ENCODE peak calls at places on chromosomes 16 and 17, in ten cellular contexts. R, Q, N, F, P, E, X, B, W and L are unnamed samples.
A peak's percentile ranks its signal among the peaks of the same experiment; 100 is the strongest.

GRCh38 chr17:44360826-44361225 is 2.8 kb downstream of the FAM171A2 start:
- DNase-seq in X (peak; percentile 58), N (peak; percentile 69), W (no peak), B (no peak), Q (no peak), E (no peak), R (no peak), P (no peak), F (no peak), L (no peak)

GRCh38 chr17:49414271-49414621 is 436 bp downstream of the PHB1 start:
- DNase-seq in F (no peak), N (no peak), X (peak; percentile 35), W (no peak), Q (peak; percentile 25), R (no peak), B (no peak), P (no peak), E (no peak), L (no peak)

GRCh38 chr17:38967290-38967738 is at the start of gene FBXO47:
- DNase-seq in R (peak; percentile 87), N (peak; percentile 100), E (peak; percentile 80), W (peak; percentile 95), X (peak; percentile 15), B (peak; percentile 95), Q (peak; percentile 86), F (peak; percentile 93), P (no peak), L (peak; percentile 97)

GRCh38 chr17:37284198-37284597 is 91.6 kb upstream of the C17orf78 start:
- DNase-seq in R (no peak), P (no peak), N (no peak), F (no peak), B (no peak), Q (no peak), X (no peak), W (no peak), E (no peak), L (no peak)

GRCh38 chr17:20008242-20009051 is 712 bp upstream of the SPECC1 start:
- DNase-seq in R (no peak), E (no peak), F (no peak), N (peak; percentile 73), X (peak; percentile 50), Q (peak; percentile 28), W (no peak), P (no peak), B (peak; percentile 86), L (no peak)

GRCh38 chr17:12068946-12069345 is 48.3 kb downstream of the MAP2K4 start:
- DNase-seq in W (no peak), R (no peak), X (no peak), F (no peak), B (no peak), E (no peak), Q (no peak), P (no peak), N (no peak), L (no peak)

GRCh38 chr16:51151435-51151950 is 423 bp upstream of the SALL1 start:
- DNase-seq in P (no peak), E (no peak), B (no peak), Q (peak; percentile 23), F (no peak), X (no peak), N (peak; percentile 92), W (no peak), R (no peak), L (no peak)

GRCh38 chr17:78241277-78242023 is 10.0 kb downstream of the TMEM235 start:
- DNase-seq in E (no peak), N (peak; percentile 73), Q (no peak), R (no peak), B (no peak), W (no peak), X (peak; percentile 86), P (peak; percentile 90), F (peak; percentile 19), L (no peak)

GRCh38 chr16:56463153-56463552 is 11.8 kb downstream of the OGFOD1 start:
- DNase-seq in R (no peak), X (no peak), W (no peak), E (no peak), Q (no peak), B (no peak), F (no peak), N (no peak), P (no peak), L (no peak)

GRCh38 chr17:38568845-38569510 is 36.8 kb downstream of the SRCIN1 start:
- DNase-seq in F (no peak), X (no peak), Q (no peak), R (no peak), P (no peak), W (no peak), E (no peak), B (no peak), N (no peak), L (no peak)

GRCh38 chr16:86777098-86777946 is 199.0 kb downstream of the FOXL1 start:
- DNase-seq in W (no peak), N (no peak), E (no peak), P (no peak), X (no peak), F (no peak), R (no peak), B (no peak), Q (no peak), L (peak; percentile 40)

GRCh38 chr17:3528604-3529511 is 28.8 kb downstream of the TRPV3 start:
- DNase-seq in X (no peak), P (no peak), Q (no peak), N (no peak), E (no peak), F (no peak), R (no peak), W (no peak), B (peak; percentile 43), L (peak; percentile 46)

GRCh38 chr17:70791748-70792443 is 622.6 kb downstream of the KCNJ2 start:
- DNase-seq in R (no peak), W (no peak), X (no peak), F (no peak), E (no peak), B (no peak), P (no peak), Q (no peak), N (peak; percentile 16), L (no peak)

GRCh38 chr17:42067371-42068180 is 17.2 kb upstream of the C17orf113 start:
- DNase-seq in N (peak; percentile 87), E (peak; percentile 65), Q (peak; percentile 77), X (peak; percentile 77), P (no peak), F (peak; percentile 57), R (peak; percentile 61), B (peak; percentile 88), W (peak; percentile 57), L (peak; percentile 75)

GRCh38 chr16:81752225-81752875 is 26.7 kb upstream of the PLCG2 start:
- DNase-seq in B (peak; percentile 95), R (no peak), X (peak; percentile 59), Q (peak; percentile 73), N (peak; percentile 20), F (no peak), E (no peak), W (peak; percentile 85), P (no peak), L (peak; percentile 80)
- H3K4me3 ChIP-seq in B (no peak overlapping the region), R (no peak overlapping the region), X (no peak overlapping the region), Q (no peak overlapping the region), N (no peak overlapping the region), F (no peak overlapping the region), E (no peak overlapping the region), W (no peak overlapping the region), P (no peak overlapping the region), L (no peak overlapping the region)

DNA sequence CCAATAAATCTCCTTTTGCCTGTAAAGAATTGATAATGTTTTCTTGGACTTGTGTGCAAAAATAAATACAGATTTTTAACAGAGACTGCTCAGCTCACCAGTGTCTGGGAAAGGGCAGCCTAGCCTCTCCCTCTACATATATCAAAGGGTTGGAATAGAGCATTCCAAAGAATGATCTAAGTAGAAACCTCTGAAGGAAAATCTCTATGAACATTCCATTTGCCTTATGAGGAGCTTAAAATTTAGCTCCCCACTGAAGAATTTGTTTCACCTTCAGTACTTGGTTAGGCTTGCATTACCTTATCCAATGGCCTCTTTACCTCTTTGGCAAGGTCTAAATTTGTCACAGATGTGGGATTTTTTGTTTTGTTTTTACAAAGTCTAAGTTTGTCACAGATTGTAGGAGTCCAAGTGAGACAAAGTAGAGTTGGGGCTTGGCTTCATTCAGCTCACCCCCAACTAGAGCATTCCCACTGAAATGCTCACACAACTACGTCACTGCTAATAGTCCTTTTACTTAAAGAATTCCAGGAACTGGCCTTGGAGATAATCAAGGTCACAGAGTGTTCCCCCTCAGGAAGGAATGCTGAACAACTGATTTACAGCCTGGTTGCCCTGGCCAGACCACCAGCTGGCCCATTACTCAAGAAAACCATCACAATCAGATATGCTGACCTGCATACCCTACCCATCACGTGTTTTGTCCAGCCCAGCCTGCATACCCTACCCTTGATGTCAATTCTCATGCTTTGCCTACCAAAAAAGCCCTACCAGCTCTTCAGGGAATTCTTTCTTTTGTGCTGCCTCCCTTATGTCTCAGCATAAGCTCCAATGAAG is 26.6 kb upstream of the PPM1D start:
- DNase-seq in R (no peak), N (peak; percentile 60), F (peak; percentile 98), Q (no peak), P (no peak), W (no peak), B (no peak), X (no peak), E (no peak), L (peak; percentile 37)
- TF ChIP-seq POLR2AphosphoS5 in R (no peak), N (no peak), F (peak; percentile 64), Q (no peak), P (no peak), W (peak; percentile 48), B (no peak), X (no peak), E (peak; percentile 24), L (no peak)

GRCh38 chr17:75632428-75632827 is 806 bp upstream of the SMIM5 start:
- DNase-seq in N (no peak), E (no peak), F (no peak), P (no peak), R (no peak), B (no peak), W (no peak), Q (no peak), X (no peak), L (no peak)

GRCh38 chr17:75634754-75635609 is 1.7 kb downstream of the SMIM5 start:
- DNase-seq in Q (no peak), W (peak; percentile 35), R (no peak), E (no peak), F (no peak), X (no peak), N (no peak), P (no peak), B (peak; percentile 63), L (no peak)

GRCh38 chr17:75632863-75633483 is at the start of gene SMIM5:
- DNase-seq in E (peak; percentile 84), W (peak; percentile 87), Q (peak; percentile 90), F (peak; percentile 71), N (peak; percentile 87), R (peak; percentile 78), P (peak; percentile 63), X (peak; percentile 89), B (peak; percentile 95), L (peak; percentile 95)

GRCh38 chr17:75634376-75634740 is 1.1 kb downstream of the SMIM5 start:
- DNase-seq in P (no peak), Q (no peak), X (no peak), E (no peak), W (no peak), F (no peak), N (no peak), R (no peak), B (no peak), L (no peak)

GRCh38 chr17:75633484-75634375 is 496 bp downstream of the SMIM5 start:
- DNase-seq in P (peak; percentile 80), N (peak; percentile 97), B (peak; percentile 88), R (peak; percentile 94), X (peak; percentile 85), F (peak; percentile 82), E (peak; percentile 97), Q (peak; percentile 92), W (peak; percentile 92), L (peak; percentile 95)
- TF ChIP-seq CTCF in P (peak; percentile 80), N (peak; percentile 77), B (peak; percentile 54), R (peak; percentile 29), X (peak; percentile 89), F (peak; percentile 86), E (peak; percentile 63), Q (peak; percentile 60), W (peak; percentile 24), L (peak; percentile 59)

GRCh38 chr16:73064996-73065349 is 17.0 kb upstream of the ZFHX3 start:
- DNase-seq in F (no peak), E (no peak), W (no peak), P (no peak), B (no peak), X (no peak), Q (no peak), R (no peak), N (no peak), L (peak; percentile 74)
- H3K4me3 ChIP-seq in F (peak overlapping the region; percentile 32), E (no peak overlapping the region), W (peak overlapping the region; percentile 35), P (no peak overlapping the region), B (peak overlapping the region; percentile 7), X (no peak overlapping the region), Q (no peak overlapping the region), R (no peak overlapping the region), N (peak overlapping the region; percentile 62), L (peak overlapping the region; percentile 25)